ENCODE peak calls at places on chromosomes 5 and 9, in eight cellular contexts. One of them, this sample, is unnamed.

GRCh38 chr9:126411225-126411947 is 84.8 kb downstream of the MVB12B start:
- DNase-seq in A549: no peak
- DNase-seq in adrenal gland: no peak
- DNase-seq in body of pancreas: no peak
- DNase-seq in IMR-90: no peak
- DNase-seq in lower leg skin: no peak
- DNase-seq in heart left ventricle: no peak
- DNase-seq in tibial nerve: no peak
- DNase-seq in this sample: no peak

GRCh38 chr5:36232533-36232932 is 9.2 kb downstream of the NADK2 start:
- DNase-seq in body of pancreas: no peak
- DNase-seq in lower leg skin: no peak
- DNase-seq in A549: no peak
- DNase-seq in tibial nerve: no peak
- DNase-seq in adrenal gland: no peak
- DNase-seq in heart left ventricle: no peak
- DNase-seq in IMR-90: no peak
- DNase-seq in this sample: no peak

GRCh38 chr9:110255064-110255416 is 1.3 kb downstream of the TXN start:
- DNase-seq in IMR-90: no peak
- DNase-seq in A549: no peak
- DNase-seq in body of pancreas: no peak
- DNase-seq in heart left ventricle: no peak
- DNase-seq in adrenal gland: no peak
- DNase-seq in lower leg skin: no peak
- DNase-seq in tibial nerve: no peak
- DNase-seq in this sample: no peak

GRCh38 chr5:155053482-155053881 is 39.9 kb downstream of the KIF4B start:
- DNase-seq in A549: no peak
- DNase-seq in adrenal gland: no peak
- DNase-seq in lower leg skin: no peak
- DNase-seq in body of pancreas: no peak
- DNase-seq in heart left ventricle: peak; percentile 69
- DNase-seq in IMR-90: no peak
- DNase-seq in tibial nerve: no peak
- DNase-seq in this sample: no peak

GRCh38 chr5:43412151-43412550 is at the start of gene CCL28:
- DNase-seq in lower leg skin: no peak
- DNase-seq in tibial nerve: no peak
- DNase-seq in IMR-90: no peak
- DNase-seq in adrenal gland: no peak
- DNase-seq in A549: no peak
- DNase-seq in heart left ventricle: no peak
- DNase-seq in body of pancreas: peak; percentile 27
- DNase-seq in this sample: no peak

GRCh38 chr9:114112778-114113585 is 13.9 kb upstream of the KIF12 start:
- DNase-seq in A549: no peak
- DNase-seq in lower leg skin: peak; percentile 81
- DNase-seq in IMR-90: peak; percentile 75
- DNase-seq in adrenal gland: peak; percentile 86
- DNase-seq in tibial nerve: peak; percentile 71
- DNase-seq in heart left ventricle: peak; percentile 90
- DNase-seq in body of pancreas: peak; percentile 68
- DNase-seq in this sample: no peak

GRCh38 chr9:86557063-86557766 is 203.0 kb upstream of the TUT7 start:
- DNase-seq in lower leg skin: peak; percentile 41
- DNase-seq in heart left ventricle: no peak
- DNase-seq in adrenal gland: no peak
- DNase-seq in A549: no peak
- DNase-seq in tibial nerve: no peak
- DNase-seq in IMR-90: peak; percentile 98
- DNase-seq in body of pancreas: peak; percentile 9
- DNase-seq in this sample: peak; percentile 10

GRCh38 chr9:91945277-91946074 is 4.6 kb downstream of the ROR2 start:
- DNase-seq in tibial nerve: no peak
- DNase-seq in body of pancreas: peak; percentile 47
- DNase-seq in A549: no peak
- DNase-seq in lower leg skin: peak; percentile 42
- DNase-seq in heart left ventricle: no peak
- DNase-seq in adrenal gland: peak; percentile 42
- DNase-seq in IMR-90: peak; percentile 82
- DNase-seq in this sample: no peak

GRCh38 chr9:133713211-133713959 is 24.8 kb downstream of the SARDH start:
- DNase-seq in adrenal gland: no peak
- DNase-seq in body of pancreas: no peak
- DNase-seq in A549: no peak
- DNase-seq in IMR-90: no peak
- DNase-seq in lower leg skin: no peak
- DNase-seq in tibial nerve: no peak
- DNase-seq in heart left ventricle: no peak
- DNase-seq in this sample: no peak

GRCh38 chr5:95959051-95959963 is 2.3 kb downstream of the ELL2 start:
- DNase-seq in IMR-90: peak; percentile 33
- DNase-seq in lower leg skin: no peak
- DNase-seq in A549: no peak
- DNase-seq in heart left ventricle: no peak
- DNase-seq in adrenal gland: no peak
- DNase-seq in body of pancreas: peak; percentile 24
- DNase-seq in tibial nerve: no peak
- DNase-seq in this sample: no peak

GRCh38 chr5:11050596-11051304 is 289.7 kb upstream of the DAP start:
- DNase-seq in lower leg skin: no peak
- DNase-seq in heart left ventricle: no peak
- DNase-seq in tibial nerve: no peak
- DNase-seq in body of pancreas: no peak
- DNase-seq in adrenal gland: no peak
- DNase-seq in IMR-90: peak; percentile 2
- DNase-seq in A549: no peak
- DNase-seq in this sample: no peak

GRCh38 chr5:74956278-74956677 is 90.1 kb upstream of the FAM169A start:
- DNase-seq in tibial nerve: no peak
- DNase-seq in adrenal gland: no peak
- DNase-seq in A549: no peak
- DNase-seq in heart left ventricle: no peak
- DNase-seq in lower leg skin: no peak
- DNase-seq in IMR-90: no peak
- DNase-seq in body of pancreas: no peak
- DNase-seq in this sample: no peak

GRCh38 chr5:124746252-124746915 is at the start of gene ZNF608:
- DNase-seq in A549: peak; percentile 27
- DNase-seq in IMR-90: peak; percentile 78
- DNase-seq in adrenal gland: peak; percentile 30
- DNase-seq in lower leg skin: no peak
- DNase-seq in heart left ventricle: no peak
- DNase-seq in tibial nerve: no peak
- DNase-seq in body of pancreas: peak; percentile 46
- DNase-seq in this sample: no peak

GRCh38 chr9:126057461-126057860 is 269.2 kb upstream of the MVB12B start:
- DNase-seq in IMR-90: no peak
- DNase-seq in body of pancreas: no peak
- DNase-seq in A549: no peak
- DNase-seq in adrenal gland: no peak
- DNase-seq in tibial nerve: no peak
- DNase-seq in lower leg skin: no peak
- DNase-seq in heart left ventricle: no peak
- DNase-seq in this sample: no peak

GRCh38 chr9:87516222-87516930 is 18.7 kb downstream of the DAPK1 start:
- DNase-seq in A549: no peak
- DNase-seq in adrenal gland: peak; percentile 72
- DNase-seq in heart left ventricle: peak; percentile 68
- DNase-seq in body of pancreas: peak; percentile 77
- DNase-seq in tibial nerve: peak; percentile 29
- DNase-seq in IMR-90: no peak
- DNase-seq in lower leg skin: peak; percentile 71
- DNase-seq in this sample: peak; percentile 61

GRCh38 chr9:85554349-85554748 is 187.4 kb downstream of the AGTPBP1 start:
- DNase-seq in heart left ventricle: no peak
- DNase-seq in lower leg skin: no peak
- DNase-seq in A549: no peak
- DNase-seq in adrenal gland: no peak
- DNase-seq in tibial nerve: no peak
- DNase-seq in body of pancreas: no peak
- DNase-seq in IMR-90: no peak
- DNase-seq in this sample: no peak

GRCh38 chr9:78326564-78326963 is 29.6 kb downstream of the PSAT1 start:
- DNase-seq in IMR-90: no peak
- DNase-seq in adrenal gland: no peak
- DNase-seq in A549: no peak
- DNase-seq in heart left ventricle: no peak
- DNase-seq in body of pancreas: no peak
- DNase-seq in lower leg skin: no peak
- DNase-seq in tibial nerve: no peak
- DNase-seq in this sample: no peak

DNA sequence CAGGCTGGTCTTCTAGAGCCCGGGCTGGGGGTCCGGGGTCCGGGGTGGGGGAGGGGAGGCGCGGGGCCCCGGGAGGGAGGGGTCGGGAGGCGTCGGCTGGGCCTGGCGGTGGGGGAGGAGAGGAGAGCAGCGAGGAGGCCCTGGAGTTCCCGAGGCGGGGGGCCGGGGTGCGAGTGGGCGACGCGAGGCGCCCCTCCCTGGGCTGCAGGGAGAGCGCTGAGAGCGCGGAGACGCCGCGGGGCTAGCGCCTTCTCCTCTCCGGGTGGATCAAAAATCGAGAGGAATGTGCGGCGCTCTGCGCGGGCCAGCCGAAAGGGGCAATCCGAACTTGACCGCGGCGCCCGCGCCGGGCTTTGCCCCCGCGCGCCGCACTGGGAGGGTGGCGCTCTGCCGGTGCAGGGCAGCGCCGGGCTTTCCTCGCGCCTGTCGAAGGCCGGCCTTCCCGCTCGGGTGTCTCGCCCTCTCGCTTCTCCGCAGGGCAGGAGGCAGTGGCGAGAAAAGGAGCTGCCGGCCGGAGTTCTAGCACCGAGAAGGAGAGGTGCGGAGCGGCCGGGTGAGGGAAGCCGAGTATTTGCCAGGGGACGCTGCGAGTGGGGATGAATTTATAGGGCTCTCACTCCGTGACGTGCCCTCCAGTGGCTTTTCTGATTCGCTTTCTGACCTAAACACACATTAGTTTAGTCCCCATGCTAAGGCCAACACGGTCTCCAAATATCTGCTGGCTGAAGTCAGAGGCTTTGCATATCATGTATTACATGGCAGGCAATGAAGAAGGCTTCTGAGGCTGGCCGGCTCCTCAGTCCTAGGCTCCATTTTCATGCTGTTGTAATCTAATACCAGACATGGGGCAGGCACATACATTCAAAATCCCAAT is at the start of gene GDNF:
- DNase-seq in lower leg skin: no peak
- DNase-seq in IMR-90: peak; percentile 77
- DNase-seq in tibial nerve: no peak
- DNase-seq in heart left ventricle: no peak
- DNase-seq in A549: peak; percentile 38
- DNase-seq in adrenal gland: peak; percentile 38
- DNase-seq in body of pancreas: peak; percentile 34
- DNase-seq in this sample: no peak
- TF ChIP-seq POLR2A in lower leg skin: no peak
- TF ChIP-seq POLR2A in IMR-90: peak; percentile 88
- TF ChIP-seq POLR2A in tibial nerve: no peak
- TF ChIP-seq POLR2A in heart left ventricle: no peak
- TF ChIP-seq POLR2A in A549: no peak
- TF ChIP-seq POLR2A in adrenal gland: no peak
- TF ChIP-seq POLR2A in body of pancreas: no peak
- TF ChIP-seq POLR2A in this sample: peak; percentile 13

GRCh38 chr5:167104351-167104750 is 1187.1 kb upstream of the WWC1 start:
- DNase-seq in body of pancreas: no peak
- DNase-seq in tibial nerve: no peak
- DNase-seq in A549: no peak
- DNase-seq in heart left ventricle: no peak
- DNase-seq in adrenal gland: no peak
- DNase-seq in IMR-90: no peak
- DNase-seq in lower leg skin: no peak
- DNase-seq in this sample: no peak
- TF ChIP-seq POLR2A in body of pancreas: no peak
- TF ChIP-seq POLR2A in tibial nerve: no peak
- TF ChIP-seq POLR2A in A549: no peak
- TF ChIP-seq POLR2A in heart left ventricle: no peak
- TF ChIP-seq POLR2A in adrenal gland: no peak
- TF ChIP-seq POLR2A in IMR-90: no peak
- TF ChIP-seq POLR2A in lower leg skin: no peak
- TF ChIP-seq POLR2A in this sample: no peak

DNA sequence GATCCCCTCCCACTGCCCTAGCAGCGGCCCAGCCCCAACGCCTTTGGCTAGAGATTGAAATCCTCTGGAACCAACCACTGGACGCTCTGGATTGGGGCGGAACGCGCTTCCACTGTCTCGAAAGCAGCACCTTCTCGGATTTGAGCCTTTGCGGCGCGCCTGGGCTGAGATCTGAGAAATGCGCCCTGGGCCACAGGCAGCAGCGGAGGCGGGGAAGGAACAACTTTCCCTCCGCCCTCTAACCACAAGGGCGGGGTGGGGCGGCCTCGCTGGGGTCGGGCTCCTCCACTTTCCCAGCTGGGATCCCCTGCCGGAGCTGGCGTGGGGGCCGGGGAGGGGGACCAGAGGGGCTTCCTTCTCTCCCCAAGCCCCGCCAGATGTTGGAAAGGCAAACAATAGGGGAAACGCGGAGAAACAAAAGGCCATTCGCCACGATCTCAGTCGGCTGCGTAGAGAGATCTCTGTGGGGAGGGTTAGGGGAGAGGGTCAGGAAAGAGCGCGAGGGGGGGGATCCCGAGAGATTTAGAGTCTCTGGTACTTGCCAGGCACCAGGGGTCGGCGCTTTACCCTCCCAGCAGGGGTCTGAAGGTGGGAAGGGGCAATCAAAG is 1.2 kb downstream of the MOB3B start:
- DNase-seq in IMR-90: peak; percentile 21
- DNase-seq in lower leg skin: peak; percentile 86
- DNase-seq in adrenal gland: peak; percentile 78
- DNase-seq in tibial nerve: peak; percentile 72
- DNase-seq in body of pancreas: peak; percentile 81
- DNase-seq in A549: no peak
- DNase-seq in heart left ventricle: peak; percentile 76
- DNase-seq in this sample: no peak
- TF ChIP-seq POLR2A in IMR-90: no peak
- TF ChIP-seq POLR2A in lower leg skin: peak; percentile 3
- TF ChIP-seq POLR2A in adrenal gland: peak; percentile 37
- TF ChIP-seq POLR2A in tibial nerve: peak; percentile 52
- TF ChIP-seq POLR2A in body of pancreas: peak; percentile 46
- TF ChIP-seq POLR2A in A549: no peak
- TF ChIP-seq POLR2A in heart left ventricle: no peak
- TF ChIP-seq POLR2A in this sample: no peak

GRCh38 chr5:172114875-172115422 is 73.1 kb downstream of the STK10 start:
- DNase-seq in tibial nerve: no peak
- DNase-seq in lower leg skin: no peak
- DNase-seq in body of pancreas: peak; percentile 70
- DNase-seq in IMR-90: no peak
- DNase-seq in A549: no peak
- DNase-seq in heart left ventricle: peak; percentile 68
- DNase-seq in adrenal gland: no peak
- DNase-seq in this sample: no peak
- TF ChIP-seq POLR2A in tibial nerve: no peak
- TF ChIP-seq POLR2A in lower leg skin: no peak
- TF ChIP-seq POLR2A in body of pancreas: no peak
- TF ChIP-seq POLR2A in IMR-90: no peak
- TF ChIP-seq POLR2A in A549: no peak
- TF ChIP-seq POLR2A in heart left ventricle: no peak
- TF ChIP-seq POLR2A in adrenal gland: no peak
- TF ChIP-seq POLR2A in this sample: no peak